ENCODE peak calls at places on chromosomes 6 and 20, in nine cellular contexts. G, R, P, I, W, V, S, J and N are unnamed samples.

GRCh38 chr6:114747995-114748625 is 405.3 kb upstream of the HS3ST5 start:
- DNase-seq in G (peak; percentile 2), R (peak; percentile 30), P (peak; percentile 27), I (peak; percentile 24), W (peak; percentile 30), V (peak; percentile 47), S (peak; percentile 64), J (no peak), N (peak; percentile 76)

GRCh38 chr6:22045261-22045912 is 251.4 kb downstream of the PRL start:
- DNase-seq in G (no peak), R (no peak), P (no peak), I (no peak), W (no peak), V (no peak), S (no peak), J (no peak), N (no peak)

GRCh38 chr6:10543488-10543887 is 22.3 kb downstream of the GCNT2 start:
- DNase-seq in G (no peak), R (no peak), P (no peak), I (no peak), W (no peak), V (no peak), S (no peak), J (no peak), N (no peak)

GRCh38 chr20:60565093-60565492 is 606.9 kb downstream of the CDH26 start:
- DNase-seq in G (no peak), R (no peak), P (no peak), I (no peak), W (no peak), V (no peak), S (no peak), J (no peak), N (no peak)

GRCh38 chr20:25052255-25053206 is 5.4 kb downstream of the ACSS1 start:
- DNase-seq in G (no peak), R (no peak), P (peak; percentile 35), I (no peak), W (peak; percentile 87), V (no peak), S (no peak), J (peak; percentile 72), N (no peak)

GRCh38 chr6:25302156-25302555 is 23.0 kb downstream of the CARMIL1 start:
- DNase-seq in G (no peak), R (no peak), P (no peak), I (no peak), W (peak; percentile 60), V (no peak), S (no peak), J (no peak), N (no peak)

GRCh38 chr20:45067558-45067957 is 33.4 kb downstream of the KCNS1 start:
- DNase-seq in G (no peak), R (no peak), P (no peak), I (no peak), W (no peak), V (no peak), S (peak; percentile 87), J (no peak), N (no peak)

GRCh38 chr6:98039876-98040605 is 757.0 kb upstream of the MMS22L start:
- DNase-seq in G (no peak), R (no peak), P (no peak), I (no peak), W (no peak), V (no peak), S (peak; percentile 47), J (no peak), N (peak; percentile 4)

GRCh38 chr6:14817068-14817467 is 428.8 kb upstream of the JARID2 start:
- DNase-seq in G (no peak), R (no peak), P (no peak), I (no peak), W (no peak), V (no peak), S (no peak), J (no peak), N (no peak)

DNA sequence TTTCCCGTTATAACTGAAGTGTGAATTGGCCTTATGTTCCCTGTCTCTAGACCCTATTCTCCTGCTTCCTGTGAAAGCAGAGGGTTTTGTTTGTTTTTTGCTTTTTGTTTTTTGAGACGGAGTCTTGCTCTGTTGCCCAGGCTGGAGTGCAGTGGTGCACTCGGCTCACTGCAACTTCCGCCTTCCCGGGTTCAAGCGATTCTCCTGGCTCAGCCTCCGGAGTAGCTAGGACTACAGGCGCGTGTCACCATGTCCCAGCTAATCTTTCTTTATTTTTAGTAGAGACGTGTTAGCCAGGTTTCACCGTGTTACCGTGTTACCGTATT is 674 bp upstream of the GNMT start:
- DNase-seq in G (no peak), R (no peak), P (no peak), I (no peak), W (no peak), V (no peak), S (no peak), J (no peak), N (no peak)
- H3K4me3 ChIP-seq in G (no peak overlapping the region), R (peak overlapping the region; percentile 43), P (peak overlapping the region; percentile 51), I (no peak overlapping the region), W (peak overlapping the region; percentile 55), V (no peak overlapping the region), S (peak overlapping the region; percentile 47), J (peak overlapping the region; percentile 52), N (peak overlapping the region; percentile 44)

GRCh38 chr20:2476742-2477615 is 6.4 kb upstream of the SNRPB start:
- DNase-seq in G (no peak), R (no peak), P (no peak), I (no peak), W (no peak), V (no peak), S (no peak), J (no peak), N (no peak)
- TF ChIP-seq CTCF in G (peak; percentile 10), R (no peak), P (no peak), I (no peak), W (no peak), V (no peak), S (peak; percentile 17), J (no peak), N (no peak)

GRCh38 chr6:41504526-41505021 is 41.6 kb upstream of the FOXP4 start:
- DNase-seq in G (no peak), R (peak; percentile 34), P (no peak), I (no peak), W (peak; percentile 44), V (no peak), S (no peak), J (no peak), N (peak; percentile 28)
- H3K4me3 ChIP-seq in G (peak overlapping the region; percentile 10), R (peak overlapping the region; percentile 25), P (peak overlapping the region; percentile 57), I (no peak overlapping the region), W (no peak overlapping the region), V (no peak overlapping the region), S (no peak overlapping the region), J (peak overlapping the region; percentile 38), N (peak overlapping the region; percentile 36)

GRCh38 chr6:140105857-140106256 is 731.4 kb upstream of the CITED2 start:
- DNase-seq in G (no peak), R (no peak), P (no peak), I (no peak), W (peak; percentile 12), V (no peak), S (peak; percentile 20), J (no peak), N (peak; percentile 50)
- TF ChIP-seq CTCF in G (peak; percentile 39), R (peak; percentile 26), P (no peak), I (no peak), W (peak; percentile 21), V (peak; percentile 39), S (peak; percentile 49), J (no peak), N (peak; percentile 33)

DNA sequence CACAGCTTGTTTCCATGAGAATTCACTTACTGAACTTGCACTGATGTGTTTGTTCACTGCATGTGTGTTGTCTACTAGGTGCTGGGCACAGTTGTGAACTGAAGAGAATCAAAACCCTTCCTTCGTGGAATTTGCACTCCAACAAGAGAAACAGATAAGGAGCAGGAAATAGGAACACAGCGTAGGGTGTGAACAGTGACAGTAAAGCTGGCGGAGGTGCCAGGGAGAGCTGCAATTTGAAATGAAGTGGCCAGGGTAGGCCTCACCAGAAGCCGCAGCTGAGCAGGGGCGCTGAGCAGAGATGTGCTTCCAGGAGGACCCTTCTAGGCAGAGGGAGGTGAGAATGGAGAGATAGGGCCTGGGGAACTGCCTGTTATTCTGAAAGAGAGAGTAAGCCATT is 114.9 kb upstream of the AFDN start:
- DNase-seq in G (no peak), R (peak; percentile 64), P (no peak), I (no peak), W (no peak), V (no peak), S (no peak), J (no peak), N (no peak)
- H3K4me3 ChIP-seq in G (no peak overlapping the region), R (peak overlapping the region; percentile 11), P (no peak overlapping the region), I (no peak overlapping the region), W (no peak overlapping the region), V (no peak overlapping the region), S (no peak overlapping the region), J (no peak overlapping the region), N (no peak overlapping the region)

GRCh38 chr6:80364206-80364605 is 257.7 kb downstream of the BCKDHB start:
- DNase-seq in G (no peak), R (no peak), P (no peak), I (no peak), W (no peak), V (no peak), S (no peak), J (no peak), N (no peak)
- TF ChIP-seq CTCF in G (no peak), R (no peak), P (no peak), I (no peak), W (no peak), V (no peak), S (no peak), J (no peak), N (no peak)

GRCh38 chr6:13026557-13026956 is 301.8 kb downstream of the TBC1D7 start:
- DNase-seq in G (no peak), R (no peak), P (peak; percentile 45), I (no peak), W (no peak), V (no peak), S (no peak), J (no peak), N (no peak)
- H3K4me3 ChIP-seq in G (no peak overlapping the region), R (no peak overlapping the region), P (no peak overlapping the region), I (no peak overlapping the region), W (no peak overlapping the region), V (no peak overlapping the region), S (no peak overlapping the region), J (no peak overlapping the region), N (no peak overlapping the region)

DNA sequence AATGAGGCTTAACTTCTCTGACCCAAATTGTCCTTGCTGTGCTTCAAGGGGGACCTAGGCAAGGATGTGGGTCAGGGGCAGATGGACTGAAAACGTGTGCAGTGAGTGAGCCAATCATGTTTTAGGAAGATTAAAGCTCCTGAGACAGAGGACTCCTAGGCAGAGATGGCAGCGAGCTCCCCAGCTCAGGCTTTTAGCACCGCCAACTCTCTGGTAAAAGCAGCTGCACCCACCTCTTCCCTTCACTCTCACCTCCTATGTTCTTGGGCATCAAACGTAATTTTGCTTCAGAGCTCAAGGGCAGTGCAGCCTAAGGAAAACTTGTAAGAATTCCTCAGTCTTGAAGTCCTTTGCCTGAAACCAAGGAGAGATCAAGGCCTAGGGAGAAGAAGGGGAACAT is 10.3 kb downstream of the RPP21 start:
- DNase-seq in G (no peak), R (no peak), P (no peak), I (no peak), W (no peak), V (no peak), S (no peak), J (no peak), N (no peak)
- TF ChIP-seq CTCF in G (no peak), R (no peak), P (no peak), I (no peak), W (no peak), V (no peak), S (no peak), J (no peak), N (no peak)